ENCODE peak calls at places on chromosomes 4 and X, in five cellular contexts. M is WERI-Rb-1, R is Panc1, V is ovary, T is brain microvascular endothelial cell. U is an unnamed sample.

GRCh38 chr4:35253331-35253730 is 991.0 kb downstream of the ARAP2 start:
- DNase-seq in M (no peak), R (no peak), V (no peak), T (no peak), U (no peak)

GRCh38 chrX:40086569-40087335 is 11.0 kb downstream of the BCOR start:
- DNase-seq in M (no peak), R (no peak), V (no peak), T (no peak), U (no peak)

GRCh38 chr4:29756966-29757365 is 963.2 kb upstream of the PCDH7 start:
- DNase-seq in M (peak; percentile 19), R (no peak), V (no peak), T (no peak), U (no peak)

GRCh38 chr4:61086357-61086756 is 113.8 kb upstream of the ADGRL3 start:
- DNase-seq in M (no peak), R (no peak), V (no peak), T (no peak), U (no peak)

GRCh38 chr4:82770607-82771006 is 28.0 kb downstream of the SCD5 start:
- DNase-seq in M (no peak), R (no peak), V (no peak), T (no peak), U (no peak)

GRCh38 chr4:85495621-85496020 is 20.7 kb downstream of the ARHGAP24 start:
- DNase-seq in M (no peak), R (no peak), V (no peak), T (no peak), U (no peak)

GRCh38 chrX:22690116-22690515 is 309.6 kb upstream of the DDX53 start:
- DNase-seq in M (no peak), R (no peak), V (no peak), T (no peak), U (peak; percentile 84)

GRCh38 chr4:186584912-186585311 is 29.5 kb upstream of the MTNR1A start:
- DNase-seq in M (no peak), R (no peak), V (no peak), T (no peak), U (peak; percentile 18)

GRCh38 chrX:65493431-65493830 is 41.2 kb downstream of the LAS1L start:
- DNase-seq in M (no peak), R (no peak), V (no peak), T (no peak), U (no peak)

DNA sequence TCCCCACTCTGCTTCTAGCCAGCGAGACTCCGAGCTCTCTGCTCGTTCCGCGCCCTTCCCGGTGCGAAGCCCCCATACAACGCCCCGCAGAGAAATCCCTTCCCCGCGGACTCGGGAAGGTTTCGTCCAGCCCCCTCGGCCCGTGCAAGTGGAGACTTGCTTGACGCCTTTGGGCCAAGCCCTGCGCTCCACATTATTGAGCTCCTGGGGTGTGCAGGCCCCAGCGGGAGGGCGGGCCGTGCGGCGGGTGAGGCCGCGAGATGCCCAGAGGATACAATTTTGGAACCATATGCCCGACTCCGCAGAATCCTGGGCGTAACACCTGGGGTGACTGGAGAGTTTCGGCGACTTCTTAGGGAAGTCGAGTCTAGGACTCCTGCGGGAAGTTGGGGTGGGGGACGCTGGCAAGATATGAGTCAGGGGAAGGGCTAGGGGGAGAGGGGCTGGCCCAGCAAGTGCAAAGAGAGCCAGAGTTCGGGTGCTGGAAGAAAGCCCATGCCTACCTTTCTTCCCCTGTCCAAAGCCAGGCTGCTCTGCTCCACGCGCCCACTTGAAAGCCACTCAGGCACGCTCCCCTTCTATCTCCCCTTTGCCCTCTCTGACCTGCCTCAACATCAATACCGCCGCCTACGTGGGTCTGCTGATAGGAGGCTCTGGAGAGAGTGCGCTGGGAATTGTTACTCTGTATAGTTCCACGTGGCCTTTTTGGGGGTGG is 1.1 kb upstream of the ELF4 start:
- DNase-seq in M (no peak), R (no peak), V (no peak), T (no peak), U (peak; percentile 27)
- H3K4me3 ChIP-seq in M (no peak overlapping the region), R (peak overlapping the region; percentile 52), V (peak overlapping the region; percentile 52), T (peak overlapping the region; percentile 40), U (peak overlapping the region; percentile 11)

GRCh38 chrX:146224442-146224841 is 406.8 kb downstream of the SLITRK2 start:
- DNase-seq in M (no peak), R (no peak), V (no peak), T (no peak), U (no peak)
- H3K4me3 ChIP-seq in M (no peak overlapping the region), R (no peak overlapping the region), V (no peak overlapping the region), T (no peak overlapping the region), U (no peak overlapping the region)

GRCh38 chrX:149510386-149510785 is 5.3 kb upstream of the IDS start:
- DNase-seq in M (no peak), R (no peak), V (no peak), T (no peak), U (peak; percentile 22)
- H3K4me3 ChIP-seq in M (no peak overlapping the region), R (no peak overlapping the region), V (no peak overlapping the region), T (no peak overlapping the region), U (no peak overlapping the region)

GRCh38 chr4:8289151-8289750 is 19.7 kb downstream of the HTRA3 start:
- DNase-seq in M (no peak), R (no peak), V (peak; percentile 19), T (no peak), U (no peak)
- H3K4me3 ChIP-seq in M (no peak overlapping the region), R (no peak overlapping the region), V (no peak overlapping the region), T (no peak overlapping the region), U (no peak overlapping the region)

GRCh38 chr4:47718691-47719090 is 119.2 kb downstream of the CORIN start:
- DNase-seq in M (no peak), R (no peak), V (no peak), T (no peak), U (peak; percentile 40)

GRCh38 chr4:47717173-47717572 is 120.7 kb downstream of the CORIN start:
- DNase-seq in M (no peak), R (no peak), V (no peak), T (no peak), U (no peak)

GRCh38 chr4:47722176-47722575 is 115.7 kb downstream of the CORIN start:
- DNase-seq in M (no peak), R (no peak), V (no peak), T (no peak), U (no peak)

GRCh38 chr4:47720787-47721186 is 117.1 kb downstream of the CORIN start:
- DNase-seq in M (no peak), R (no peak), V (no peak), T (no peak), U (no peak)

DNA sequence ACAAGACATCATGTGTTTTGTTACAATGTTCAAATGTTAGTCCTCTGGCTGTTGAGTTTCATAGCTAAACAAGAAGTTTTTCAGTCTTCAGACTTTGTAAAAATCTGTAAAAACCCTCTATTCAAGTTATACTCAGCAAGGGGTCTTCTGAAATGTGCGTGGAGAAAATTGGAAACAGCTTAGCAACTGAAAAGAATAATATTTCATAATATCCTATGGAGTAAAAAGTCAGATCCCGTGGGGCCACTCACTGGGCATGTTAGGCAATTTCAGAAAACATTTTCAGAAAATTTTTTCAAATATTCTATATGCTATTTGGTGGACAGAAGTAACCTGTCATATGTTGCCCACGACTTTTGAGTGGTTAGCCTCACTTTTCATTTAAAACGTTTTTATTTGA is 118.3 kb downstream of the CORIN start:
- DNase-seq in M (no peak), R (no peak), V (no peak), T (no peak), U (no peak)
- H3K4me3 ChIP-seq in M (no peak overlapping the region), R (no peak overlapping the region), V (no peak overlapping the region), T (no peak overlapping the region), U (no peak overlapping the region)

GRCh38 chr4:37748546-37748945 is 62.4 kb upstream of the RELL1 start:
- DNase-seq in M (no peak), R (no peak), V (no peak), T (no peak), U (no peak)
- H3K4me3 ChIP-seq in M (no peak overlapping the region), R (no peak overlapping the region), V (no peak overlapping the region), T (no peak overlapping the region), U (no peak overlapping the region)

GRCh38 chrX:69507500-69507789 is 3.3 kb downstream of the NALF2 start:
- DNase-seq in M (no peak), R (no peak), V (no peak), T (no peak), U (no peak)
- H3K4me3 ChIP-seq in M (no peak overlapping the region), R (no peak overlapping the region), V (no peak overlapping the region), T (no peak overlapping the region), U (no peak overlapping the region)

DNA sequence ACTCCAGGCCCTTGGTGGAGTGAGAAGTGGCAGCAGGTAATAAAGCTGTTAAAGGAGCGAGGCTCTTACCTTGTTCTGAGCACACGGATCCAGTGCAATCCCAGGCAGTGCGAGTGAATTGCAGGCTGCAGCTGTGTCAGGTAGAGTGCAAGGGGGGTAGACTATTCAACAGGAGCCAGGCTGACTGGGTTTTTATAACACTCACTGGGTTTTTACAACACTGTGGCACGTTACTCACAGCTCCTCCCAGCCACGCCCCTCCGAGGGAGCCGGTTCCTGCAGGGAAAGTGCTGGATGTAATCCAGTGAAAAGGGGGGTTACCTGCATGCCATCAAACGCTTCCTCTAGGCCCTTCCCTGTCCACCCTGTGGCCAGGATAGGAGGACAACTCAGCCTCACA is 358 bp downstream of the FGFBP1 start:
- DNase-seq in M (no peak), R (no peak), V (no peak), T (no peak), U (no peak)
- H3K4me3 ChIP-seq in M (no peak overlapping the region), R (no peak overlapping the region), V (no peak overlapping the region), T (no peak overlapping the region), U (no peak overlapping the region)

GRCh38 chr4:39850727-39851126 is 127.0 kb downstream of the PDS5A start:
- DNase-seq in M (no peak), R (no peak), V (no peak), T (no peak), U (no peak)
- H3K4me3 ChIP-seq in M (no peak overlapping the region), R (no peak overlapping the region), V (no peak overlapping the region), T (no peak overlapping the region), U (no peak overlapping the region)

U was measured in cardiac fibroblast.